ENCODE peak calls at places on chromosomes 5 and 9, in six cellular contexts. V is hepatocyte, T is NCI-H510A treated with DMSO at 0.1 percent for 48 hours, R is Calu3, Y is myocyte, C is GDM1. L is an unnamed sample.

GRCh38 chr5:132210944-132211343 is 16.7 kb downstream of the P4HA2 start:
- DNase-seq in R (no peak), T (no peak), V (no peak), C (no peak), Y (no peak), L (no peak)

GRCh38 chr5:1278656-1279442 is 16.0 kb downstream of the TERT start:
- DNase-seq in V (no peak), C (no peak), Y (peak), R (no peak), T (no peak), L (no peak)

GRCh38 chr5:87872986-87873385 is 395.7 kb downstream of the TMEM161B start:
- DNase-seq in V (no peak), T (peak), Y (no peak), C (no peak), R (no peak), L (no peak)

GRCh38 chr9:116471093-116471906 is 215.8 kb upstream of the TRIM32 start:
- DNase-seq in C (no peak), T (no peak), Y (peak), V (peak), R (no peak), L (no peak)

GRCh38 chr9:128106181-128106939 is 21.2 kb downstream of the PTGES2 start:
- DNase-seq in R (no peak), T (no peak), Y (no peak), C (no peak), V (no peak), L (no peak)

GRCh38 chr9:18741880-18742279 is 267.9 kb downstream of the ADAMTSL1 start:
- DNase-seq in V (no peak), Y (no peak), C (no peak), T (no peak), R (no peak), L (no peak)

GRCh38 chr9:120538339-120538738 is 41.6 kb downstream of the CDK5RAP2 start:
- DNase-seq in V (no peak), C (no peak), T (no peak), R (no peak), Y (peak), L (no peak)

GRCh38 chr5:137328418-137328937 is 170.6 kb downstream of the SPOCK1 start:
- DNase-seq in V (no peak), Y (no peak), R (no peak), C (no peak), T (no peak), L (no peak)